ENCODE peak calls at places on chromosomes 5 and 9, in nine cellular contexts. Y, F, G, V, D, M, C, H and U are unnamed samples.

GRCh38 chr5:116605310-116606070 is 30.9 kb upstream of the SEMA6A start:
- DNase-seq in C (no peak), D (no peak), G (no peak), H (no peak), V (no peak), Y (no peak), M (no peak), F (no peak), U (no peak)

GRCh38 chr9:108271646-108272349 is 584.0 kb downstream of the ACTL7B start:
- DNase-seq in F (peak), Y (no peak), H (peak), V (peak), G (no peak), D (peak), C (no peak), M (peak), U (no peak)

GRCh38 chr9:75658301-75658919 is 232.1 kb upstream of the PCSK5 start:
- DNase-seq in H (peak), G (no peak), M (no peak), Y (no peak), F (no peak), V (no peak), C (no peak), D (no peak), U (no peak)

GRCh38 chr5:16791036-16791705 is 144.9 kb downstream of the MYO10 start:
- DNase-seq in V (peak), C (no peak), H (peak), G (no peak), D (peak), F (no peak), M (peak), Y (no peak), U (peak)

GRCh38 chr5:145718956-145719355 is 116.2 kb downstream of the PRELID2 start:
- DNase-seq in V (no peak), C (no peak), F (no peak), D (no peak), Y (no peak), H (peak), G (no peak), M (peak), U (peak)

GRCh38 chr9:132647806-132648205 is 22.0 kb downstream of the DDX31 start:
- DNase-seq in D (no peak), C (no peak), M (no peak), G (no peak), Y (no peak), H (no peak), V (no peak), F (no peak), U (no peak)

GRCh38 chr5:175878021-175878420 is 6.6 kb downstream of the CPLX2 start:
- DNase-seq in C (no peak), D (no peak), M (no peak), G (no peak), H (no peak), F (no peak), V (no peak), Y (no peak), U (no peak)

GRCh38 chr9:134442486-134443168 is 116.4 kb downstream of the RXRA start:
- DNase-seq in G (no peak), V (peak), C (no peak), M (no peak), H (peak), D (no peak), Y (no peak), F (peak), U (no peak)

GRCh38 chr5:89081360-89081759 is 198.4 kb upstream of the MEF2C start:
- DNase-seq in F (no peak), H (no peak), V (no peak), M (no peak), Y (no peak), D (no peak), C (no peak), G (no peak), U (no peak)

GRCh38 chr9:4923580-4924544 is 61.2 kb upstream of the JAK2 start:
- DNase-seq in D (no peak), H (peak), F (no peak), Y (no peak), M (peak), V (peak), C (no peak), G (no peak), U (peak)

GRCh38 chr5:171882118-171882517 is 96.5 kb downstream of the SMIM23 start:
- DNase-seq in Y (no peak), V (no peak), H (no peak), C (no peak), F (no peak), M (no peak), D (no peak), G (no peak), U (no peak)

GRCh38 chr5:172496671-172497371 is 42.5 kb upstream of the SH3PXD2B start:
- DNase-seq in C (no peak), V (no peak), M (no peak), D (no peak), F (no peak), Y (peak), G (no peak), H (peak), U (no peak)

GRCh38 chr5:149409268-149409948 is 30.3 kb upstream of the IL17B start:
- DNase-seq in C (no peak), V (peak), G (no peak), H (no peak), F (no peak), Y (no peak), D (no peak), M (no peak), U (no peak)

GRCh38 chr9:22919423-22919822 is 472.8 kb downstream of the DMRTA1 start:
- DNase-seq in V (no peak), M (no peak), H (no peak), Y (no peak), D (no peak), G (no peak), F (no peak), C (no peak), U (no peak)

GRCh38 chr5:107484261-107484660 is 186.5 kb downstream of the EFNA5 start:
- DNase-seq in M (no peak), H (no peak), Y (no peak), V (no peak), C (no peak), G (no peak), F (no peak), D (no peak), U (no peak)

GRCh38 chr5:8839361-8840055 is 706.4 kb downstream of the SEMA5A start:
- DNase-seq in M (no peak), Y (no peak), C (peak), G (no peak), D (no peak), F (peak), V (no peak), H (no peak), U (no peak)

GRCh38 chr9:137130176-137130755 is 8.7 kb upstream of the GRIN1 start:
- DNase-seq in V (no peak), Y (no peak), G (no peak), M (no peak), C (no peak), F (peak), D (no peak), H (peak), U (no peak)

GRCh38 chr5:42555010-42555409 is 131.8 kb downstream of the GHR start:
- DNase-seq in M (no peak), C (no peak), H (no peak), G (no peak), V (no peak), Y (no peak), F (no peak), D (no peak), U (no peak)

GRCh38 chr5:107384256-107384655 is 286.5 kb downstream of the EFNA5 start:
- DNase-seq in V (no peak), H (no peak), D (no peak), G (no peak), Y (no peak), F (no peak), C (no peak), M (no peak), U (no peak)

GRCh38 chr5:85951707-85952210 is 666.0 kb upstream of the COX7C start:
- DNase-seq in V (no peak), H (no peak), Y (no peak), C (no peak), F (no peak), D (no peak), G (no peak), M (no peak), U (no peak)

GRCh38 chr5:29794146-29794787 is 1399.2 kb upstream of the CDH6 start:
- DNase-seq in C (no peak), M (no peak), V (no peak), D (no peak), F (no peak), Y (no peak), H (no peak), G (no peak), U (peak)

GRCh38 chr5:96481396-96481795 is 48.3 kb upstream of the PCSK1 start:
- DNase-seq in M (no peak), V (no peak), D (no peak), G (no peak), F (no peak), H (no peak), Y (no peak), C (no peak), U (no peak)

GRCh38 chr5:96876292-96876850 is at the start of gene ERAP2:
- DNase-seq in F (no peak), V (no peak), D (peak), Y (no peak), H (peak), G (no peak), M (no peak), C (no peak), U (peak)